ENCODE peak calls at places on chromosomes 13 and 19, in ten cellular contexts. W is adrenal gland, Y is breast epithelium, O is WERI-Rb-1, F is hepatocyte, G is psoas muscle, X is colonic mucosa, N is Peyer's patch, H is fibroblast of lung, I is lower lobe of right lung. E is an unnamed sample. For H3K9me3, the result is how much of the 10 kb centered on the place peaks cover.

GRCh38 chr19:29587059-29587458 is 19.0 kb upstream of the POP4 start:
- DNase-seq in W (no peak), Y (no peak), O (no peak), F (no peak), G (no peak), X (no peak), N (no peak), H (no peak), I (no peak), E (no peak)

GRCh38 chr13:50845211-50845610 is 1.7 kb upstream of the DLEU7 start:
- DNase-seq in W (no peak), Y (no peak), O (no peak), F (no peak), G (no peak), X (no peak), N (no peak), H (peak), I (no peak), E (no peak)

GRCh38 chr13:82693607-82694006 is 1188.7 kb downstream of the SLITRK1 start:
- DNase-seq in W (no peak), Y (no peak), O (no peak), F (no peak), G (no peak), X (no peak), N (no peak), H (no peak), I (no peak), E (no peak)

GRCh38 chr19:39506944-39507714 is 7.8 kb upstream of the SELENOV start:
- DNase-seq in W (no peak), Y (no peak), O (peak), F (peak), G (no peak), X (peak), N (no peak), H (peak), I (no peak), E (no peak)

GRCh38 chr13:46134961-46135522 is 30.2 kb upstream of the CPB2 start:
- DNase-seq in W (no peak), Y (peak), O (no peak), F (peak), G (no peak), X (no peak), N (no peak), H (peak), I (no peak), E (peak)

GRCh38 chr19:21238670-21239069 is 90.5 kb downstream of the ZNF708 start:
- DNase-seq in W (no peak), Y (no peak), O (no peak), F (no peak), G (no peak), X (no peak), N (no peak), H (no peak), I (no peak), E (no peak)

GRCh38 chr19:16073481-16073880 is 2.8 kb upstream of the TPM4 start:
- DNase-seq in W (no peak), Y (peak), O (no peak), F (no peak), G (no peak), X (no peak), N (no peak), H (no peak), I (peak), E (no peak)

GRCh38 chr13:28650284-28650683 is 8.6 kb upstream of the POMP start:
- DNase-seq in W (no peak), Y (no peak), O (no peak), F (no peak), G (no peak), X (no peak), N (no peak), H (peak), I (no peak), E (no peak)

GRCh38 chr13:52428295-52428694 is 22.1 kb downstream of the VPS36 start:
- DNase-seq in W (no peak), Y (no peak), O (no peak), F (peak), G (no peak), X (no peak), N (no peak), H (no peak), I (no peak), E (peak)
- H3K27ac ChIP-seq in W (no peak), Y (no peak), O (peak), F (no peak), G (no peak), X (no peak), N (no peak), H (no peak), I (no peak), E (no peak)

GRCh38 chr13:81318231-81319019 is 977.5 kb upstream of the SPRY2 start:
- DNase-seq in W (no peak), Y (no peak), O (no peak), F (no peak), G (no peak), X (no peak), N (no peak), H (no peak), I (no peak), E (no peak)
- TF ChIP-seq CTCF in W (no peak), Y (no peak), O (no peak), F (no peak), G (no peak), X (no peak), N (no peak), H (no peak), I (no peak), E (no peak)

GRCh38 chr19:43913383-43913782 is 21.7 kb downstream of the ZNF45 start:
- DNase-seq in W (no peak), Y (no peak), O (no peak), F (no peak), G (no peak), X (no peak), N (no peak), H (peak), I (no peak), E (no peak)
- H3K9me3 ChIP-seq in W (under half), Y (half or more), O (under half), F (half or more), G (half or more), X (under half), N (under half), H (under half), I (half or more), E (half or more)

DNA sequence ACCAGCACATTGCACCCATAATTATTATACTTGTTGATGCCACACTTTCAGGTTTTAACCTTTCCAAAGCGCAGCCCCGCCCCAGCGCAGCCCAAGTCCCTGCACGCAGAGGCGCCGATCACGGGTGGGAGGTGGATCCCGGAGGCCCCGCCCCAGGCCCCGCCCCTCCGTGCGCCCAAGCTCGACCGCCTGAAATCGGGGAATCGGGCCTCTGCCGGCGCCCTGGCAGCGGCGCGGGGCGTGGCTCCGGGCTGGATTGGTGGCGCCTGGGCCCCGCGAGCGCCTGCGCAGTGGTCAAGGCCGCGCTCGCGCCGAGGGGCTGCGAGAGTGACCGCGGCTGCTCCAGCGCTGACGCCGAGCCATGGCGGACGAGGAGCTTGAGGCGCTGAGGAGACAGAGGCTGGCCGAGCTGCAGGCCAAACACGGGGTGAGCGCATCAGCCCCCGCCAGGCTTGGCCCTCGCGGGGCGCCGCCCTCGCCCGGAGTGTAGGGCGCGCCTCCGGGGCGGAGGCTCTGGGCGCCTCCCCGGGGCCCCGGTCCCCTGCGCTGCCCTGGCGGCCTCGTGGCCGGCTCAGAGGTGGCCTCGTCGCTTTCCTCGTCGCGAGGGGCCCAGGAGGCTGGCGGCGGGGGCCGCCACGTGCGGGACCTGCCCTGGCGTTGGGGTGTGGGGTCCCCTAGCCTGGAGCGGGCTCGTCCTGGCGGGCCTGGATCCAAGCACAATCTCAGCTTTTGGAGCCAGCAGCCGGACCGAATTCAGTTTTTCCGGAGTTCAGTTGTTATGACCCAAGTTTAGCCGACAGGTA is at the start of gene PDCD5:
- DNase-seq in W (peak), Y (peak), O (peak), F (peak), G (peak), X (peak), N (peak), H (peak), I (peak), E (peak)
- H3K27ac ChIP-seq in W (peak), Y (peak), O (peak), F (peak), G (peak), X (peak), N (peak), H (peak), I (peak), E (peak)